ENCODE peak calls at places on chromosomes 3 and 15, in seven cellular contexts. One of them, this sample, is unnamed.

GRCh38 chr3:79361748-79362378 is 405.9 kb downstream of the ROBO1 start:
- DNase-seq in OCI-LY7: peak
- DNase-seq in GM23338: peak
- DNase-seq in HCT116: peak
- DNase-seq in neural progenitor cell: peak
- DNase-seq in GM23248: peak
- DNase-seq in PC-3: peak
- DNase-seq in this sample: peak

GRCh38 chr3:196274585-196274984 is 12.9 kb downstream of the PCYT1A start:
- DNase-seq in GM23248: peak
- DNase-seq in PC-3: peak
- DNase-seq in HCT116: no peak
- DNase-seq in neural progenitor cell: no peak
- DNase-seq in GM23338: no peak
- DNase-seq in OCI-LY7: no peak
- DNase-seq in this sample: peak

GRCh38 chr15:29774900-29775299 is 47.4 kb downstream of the TJP1 start:
- DNase-seq in neural progenitor cell: no peak
- DNase-seq in GM23338: no peak
- DNase-seq in HCT116: peak
- DNase-seq in GM23248: peak
- DNase-seq in PC-3: peak
- DNase-seq in OCI-LY7: no peak
- DNase-seq in this sample: no peak

GRCh38 chr3:94036909-94037507 is 8.6 kb upstream of the STX19 start:
- DNase-seq in OCI-LY7: peak
- DNase-seq in neural progenitor cell: peak
- DNase-seq in GM23338: peak
- DNase-seq in HCT116: peak
- DNase-seq in PC-3: peak
- DNase-seq in GM23248: peak
- DNase-seq in this sample: peak

GRCh38 chr3:156761007-156761406 is 65.1 kb upstream of the LEKR1 start:
- DNase-seq in OCI-LY7: no peak
- DNase-seq in HCT116: no peak
- DNase-seq in GM23338: no peak
- DNase-seq in PC-3: no peak
- DNase-seq in neural progenitor cell: peak
- DNase-seq in GM23248: no peak
- DNase-seq in this sample: no peak

GRCh38 chr15:59532770-59533379 is 78.7 kb upstream of the GCNT3 start:
- DNase-seq in GM23338: peak
- DNase-seq in neural progenitor cell: peak
- DNase-seq in OCI-LY7: peak
- DNase-seq in GM23248: peak
- DNase-seq in PC-3: peak
- DNase-seq in HCT116: peak
- DNase-seq in this sample: peak

GRCh38 chr3:170049146-170050000 is 11.6 kb downstream of the GPR160 start:
- DNase-seq in OCI-LY7: no peak
- DNase-seq in GM23338: no peak
- DNase-seq in GM23248: peak
- DNase-seq in HCT116: no peak
- DNase-seq in neural progenitor cell: no peak
- DNase-seq in PC-3: peak
- DNase-seq in this sample: no peak

GRCh38 chr3:46935168-46935858 is 41.2 kb downstream of the CCDC12 start:
- DNase-seq in GM23338: peak
- DNase-seq in OCI-LY7: no peak
- DNase-seq in PC-3: peak
- DNase-seq in HCT116: peak
- DNase-seq in GM23248: peak
- DNase-seq in neural progenitor cell: peak
- DNase-seq in this sample: no peak

GRCh38 chr15:55588070-55588817 is at the start of gene PYGO1:
- DNase-seq in PC-3: peak
- DNase-seq in GM23338: peak
- DNase-seq in OCI-LY7: no peak
- DNase-seq in HCT116: no peak
- DNase-seq in GM23248: peak
- DNase-seq in neural progenitor cell: peak
- DNase-seq in this sample: peak

GRCh38 chr3:134294302-134294925 is 43.8 kb upstream of the RYK start:
- DNase-seq in OCI-LY7: no peak
- DNase-seq in HCT116: no peak
- DNase-seq in GM23338: no peak
- DNase-seq in PC-3: no peak
- DNase-seq in GM23248: no peak
- DNase-seq in neural progenitor cell: no peak
- DNase-seq in this sample: peak

GRCh38 chr3:14435175-14436011 is 33.0 kb downstream of the SLC6A6 start:
- DNase-seq in GM23248: peak
- DNase-seq in PC-3: no peak
- DNase-seq in neural progenitor cell: no peak
- DNase-seq in GM23338: no peak
- DNase-seq in HCT116: no peak
- DNase-seq in OCI-LY7: no peak
- DNase-seq in this sample: peak

GRCh38 chr15:79903626-79904025 is 6.8 kb upstream of the MTHFS start:
- DNase-seq in GM23248: no peak
- DNase-seq in HCT116: no peak
- DNase-seq in GM23338: no peak
- DNase-seq in neural progenitor cell: no peak
- DNase-seq in PC-3: no peak
- DNase-seq in OCI-LY7: no peak
- DNase-seq in this sample: no peak

GRCh38 chr15:64048766-64049165 is 2.5 kb upstream of the DAPK2 start:
- DNase-seq in GM23248: no peak
- DNase-seq in PC-3: no peak
- DNase-seq in neural progenitor cell: no peak
- DNase-seq in GM23338: no peak
- DNase-seq in HCT116: no peak
- DNase-seq in OCI-LY7: peak
- DNase-seq in this sample: no peak

GRCh38 chr15:64045774-64046346 is 425 bp downstream of the DAPK2 start:
- DNase-seq in HCT116: no peak
- DNase-seq in OCI-LY7: no peak
- DNase-seq in PC-3: no peak
- DNase-seq in neural progenitor cell: no peak
- DNase-seq in GM23338: peak
- DNase-seq in GM23248: no peak
- DNase-seq in this sample: no peak

GRCh38 chr15:64045106-64045435 is 1.2 kb downstream of the DAPK2 start:
- DNase-seq in OCI-LY7: no peak
- DNase-seq in neural progenitor cell: no peak
- DNase-seq in GM23248: peak
- DNase-seq in GM23338: no peak
- DNase-seq in HCT116: no peak
- DNase-seq in PC-3: no peak
- DNase-seq in this sample: no peak

GRCh38 chr15:64046347-64047153 is at the start of gene DAPK2:
- DNase-seq in OCI-LY7: peak
- DNase-seq in GM23248: peak
- DNase-seq in HCT116: peak
- DNase-seq in PC-3: peak
- DNase-seq in neural progenitor cell: peak
- DNase-seq in GM23338: peak
- DNase-seq in this sample: peak

DNA sequence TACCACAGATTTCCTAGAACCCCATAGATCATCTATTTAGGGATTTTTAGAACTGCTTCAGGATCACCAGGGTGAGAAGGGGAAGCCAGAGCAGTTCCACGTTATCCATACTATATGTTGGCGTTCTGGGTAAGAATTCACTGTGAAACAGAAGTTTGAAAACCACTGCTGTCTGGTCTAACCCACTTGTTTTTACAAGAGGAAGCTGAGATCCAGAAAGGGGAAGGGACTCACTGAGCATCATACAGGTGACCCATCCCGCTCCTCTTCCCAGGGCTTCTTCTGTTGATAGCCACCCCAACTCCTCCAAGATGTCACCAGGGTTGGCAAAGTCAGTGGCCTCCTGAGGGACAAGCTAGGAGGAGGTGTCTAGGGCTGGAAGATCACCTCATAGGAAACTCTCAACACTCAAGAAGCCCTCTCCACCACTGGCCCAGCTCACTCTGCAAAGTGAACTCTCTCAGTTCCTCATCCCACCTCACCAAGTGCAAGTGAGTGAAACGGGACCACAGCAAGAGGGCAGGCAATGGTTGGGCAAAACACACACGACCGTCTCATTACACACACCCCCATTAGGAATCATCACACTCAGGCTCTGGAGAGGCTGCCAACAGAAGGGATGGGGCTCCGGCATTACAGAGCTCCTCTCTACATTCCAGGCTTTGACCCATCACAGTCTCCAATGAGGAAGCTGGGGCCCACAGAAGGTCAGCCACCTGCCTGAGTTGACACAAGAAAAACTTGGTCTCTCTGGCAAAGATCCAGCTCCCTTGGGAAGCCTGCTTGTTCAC is 1.8 kb downstream of the DAPK2 start:
- DNase-seq in OCI-LY7: peak
- DNase-seq in neural progenitor cell: no peak
- DNase-seq in PC-3: no peak
- DNase-seq in GM23248: peak
- DNase-seq in HCT116: no peak
- DNase-seq in GM23338: no peak
- DNase-seq in this sample: no peak
- TF ChIP-seq EZH2phosphoT487 in OCI-LY7: no peak
- TF ChIP-seq EZH2phosphoT487 in neural progenitor cell: no peak
- TF ChIP-seq EZH2phosphoT487 in PC-3: no peak
- TF ChIP-seq EZH2phosphoT487 in GM23248: no peak
- TF ChIP-seq EZH2phosphoT487 in HCT116: no peak
- TF ChIP-seq EZH2phosphoT487 in GM23338: no peak
- TF ChIP-seq EZH2phosphoT487 in this sample: no peak

GRCh38 chr3:185896565-185896964 is 41.2 kb downstream of the TRA2B start:
- DNase-seq in PC-3: no peak
- DNase-seq in HCT116: no peak
- DNase-seq in GM23248: no peak
- DNase-seq in OCI-LY7: no peak
- DNase-seq in neural progenitor cell: no peak
- DNase-seq in GM23338: no peak
- DNase-seq in this sample: no peak

GRCh38 chr3:185900228-185900627 is 37.6 kb downstream of the TRA2B start:
- DNase-seq in neural progenitor cell: no peak
- DNase-seq in OCI-LY7: no peak
- DNase-seq in GM23248: peak
- DNase-seq in PC-3: peak
- DNase-seq in GM23338: no peak
- DNase-seq in HCT116: peak
- DNase-seq in this sample: peak
- H3K4me3 ChIP-seq in neural progenitor cell: no peak
- H3K4me3 ChIP-seq in OCI-LY7: no peak
- H3K4me3 ChIP-seq in GM23248: no peak
- H3K4me3 ChIP-seq in PC-3: no peak
- H3K4me3 ChIP-seq in GM23338: no peak
- H3K4me3 ChIP-seq in HCT116: no peak
- H3K4me3 ChIP-seq in this sample: no peak

DNA sequence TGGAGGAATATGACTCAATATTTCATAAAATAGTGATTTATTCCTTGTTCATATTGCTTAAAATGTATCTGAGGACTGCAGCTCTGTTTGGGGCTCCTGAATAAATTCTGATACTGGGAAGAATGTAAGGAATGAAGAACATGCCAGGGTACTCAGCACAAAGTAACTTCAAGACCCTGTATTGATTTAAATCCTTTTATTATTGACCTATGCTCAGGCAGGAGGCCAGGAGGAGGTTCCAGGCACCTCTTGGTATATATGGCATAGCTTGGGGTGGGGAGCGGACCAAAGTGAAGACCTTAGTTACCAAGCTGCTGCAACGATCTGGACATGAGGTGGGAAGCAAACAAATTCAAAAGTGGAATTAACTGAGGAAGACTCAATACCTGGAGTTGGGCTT is 142.8 kb upstream of the PEX5L start:
- DNase-seq in PC-3: no peak
- DNase-seq in HCT116: no peak
- DNase-seq in neural progenitor cell: peak
- DNase-seq in OCI-LY7: no peak
- DNase-seq in GM23338: peak
- DNase-seq in GM23248: no peak
- DNase-seq in this sample: no peak
- TF ChIP-seq EZH2phosphoT487 in PC-3: no peak
- TF ChIP-seq EZH2phosphoT487 in HCT116: no peak
- TF ChIP-seq EZH2phosphoT487 in neural progenitor cell: no peak
- TF ChIP-seq EZH2phosphoT487 in OCI-LY7: no peak
- TF ChIP-seq EZH2phosphoT487 in GM23338: no peak
- TF ChIP-seq EZH2phosphoT487 in GM23248: no peak
- TF ChIP-seq EZH2phosphoT487 in this sample: no peak

DNA sequence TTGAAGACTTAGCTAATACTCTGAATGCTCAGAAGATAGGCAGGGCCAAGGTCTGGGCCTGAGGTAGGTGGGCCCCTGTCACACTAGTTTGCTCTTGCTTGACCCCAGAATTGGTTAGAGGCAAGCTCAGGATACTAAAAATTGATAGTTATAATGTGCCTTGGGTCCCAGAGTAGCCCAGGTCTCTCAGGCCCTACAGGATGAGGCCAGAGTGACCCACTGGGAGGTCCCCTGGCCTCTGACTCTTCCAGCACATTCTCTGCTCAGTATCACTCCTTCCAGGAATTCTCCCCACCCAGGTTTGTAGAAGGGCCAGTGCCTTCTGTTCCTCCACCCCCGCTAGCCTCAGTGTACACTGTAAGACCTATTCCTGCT is 667 bp upstream of the KLHDC8B start:
- DNase-seq in GM23338: no peak
- DNase-seq in OCI-LY7: no peak
- DNase-seq in GM23248: no peak
- DNase-seq in HCT116: no peak
- DNase-seq in neural progenitor cell: no peak
- DNase-seq in PC-3: no peak
- DNase-seq in this sample: no peak
- H3K4me3 ChIP-seq in GM23338: peak
- H3K4me3 ChIP-seq in OCI-LY7: peak
- H3K4me3 ChIP-seq in GM23248: peak
- H3K4me3 ChIP-seq in HCT116: peak
- H3K4me3 ChIP-seq in neural progenitor cell: peak
- H3K4me3 ChIP-seq in PC-3: peak
- H3K4me3 ChIP-seq in this sample: peak

GRCh38 chr3:132311860-132312259 is 5.3 kb upstream of the ACP3 start:
- DNase-seq in OCI-LY7: no peak
- DNase-seq in GM23338: peak
- DNase-seq in HCT116: no peak
- DNase-seq in PC-3: no peak
- DNase-seq in GM23248: peak
- DNase-seq in neural progenitor cell: no peak
- DNase-seq in this sample: no peak
- TF ChIP-seq EZH2phosphoT487 in OCI-LY7: no peak
- TF ChIP-seq EZH2phosphoT487 in GM23338: no peak
- TF ChIP-seq EZH2phosphoT487 in HCT116: no peak
- TF ChIP-seq EZH2phosphoT487 in PC-3: no peak
- TF ChIP-seq EZH2phosphoT487 in GM23248: no peak
- TF ChIP-seq EZH2phosphoT487 in neural progenitor cell: no peak
- TF ChIP-seq EZH2phosphoT487 in this sample: no peak

GRCh38 chr15:39181901-39182300 is 399.0 kb upstream of the THBS1 start:
- DNase-seq in OCI-LY7: no peak
- DNase-seq in neural progenitor cell: no peak
- DNase-seq in GM23338: no peak
- DNase-seq in PC-3: peak
- DNase-seq in GM23248: peak
- DNase-seq in HCT116: no peak
- DNase-seq in this sample: no peak
- H3K4me3 ChIP-seq in OCI-LY7: no peak
- H3K4me3 ChIP-seq in neural progenitor cell: no peak
- H3K4me3 ChIP-seq in GM23338: no peak
- H3K4me3 ChIP-seq in PC-3: peak
- H3K4me3 ChIP-seq in GM23248: peak
- H3K4me3 ChIP-seq in HCT116: no peak
- H3K4me3 ChIP-seq in this sample: no peak